ENCODE peak calls at places on chromosomes 1 and 21, in seven cellular contexts. F is endothelial cell of umbilical vein, J is spleen, E is transverse colon, C is stomach, I is HCT116, A is SK-N-MC. Y is an unnamed sample.

GRCh38 chr1:228048659-228049333 is 33.7 kb upstream of the ARF1 start:
- DNase-seq in F (no peak), J (peak; percentile 58), E (no peak), A (no peak), I (no peak), C (no peak), Y (no peak)

GRCh38 chr1:43722825-43723224 is 15.5 kb downstream of the ST3GAL3 start:
- DNase-seq in F (no peak), E (no peak), J (no peak), I (no peak), C (no peak), A (no peak), Y (no peak)

GRCh38 chr1:222889445-222889844 is 74.6 kb downstream of the DISP1 start:
- DNase-seq in C (no peak), E (no peak), I (no peak), F (peak; percentile 34), A (peak; percentile 91), J (no peak), Y (no peak)

GRCh38 chr1:195745170-195746009 is 862.9 kb downstream of the KCNT2 start:
- DNase-seq in I (no peak), A (no peak), F (no peak), E (no peak), J (no peak), C (no peak), Y (no peak)

GRCh38 chr1:63915121-63915520 is 141.3 kb downstream of the ROR1 start:
- DNase-seq in A (no peak), F (peak; percentile 35), I (no peak), E (no peak), C (no peak), J (no peak), Y (no peak)

GRCh38 chr21:27423906-27424595 is 457.2 kb upstream of the ADAMTS5 start:
- DNase-seq in C (no peak), A (no peak), J (no peak), F (no peak), I (no peak), E (no peak), Y (no peak)

GRCh38 chr1:40782371-40782956 is 1.1 kb upstream of the KCNQ4 start:
- DNase-seq in F (no peak), C (peak; percentile 28), A (no peak), E (peak; percentile 60), J (no peak), I (no peak), Y (peak; percentile 54)

GRCh38 chr1:230308821-230309220 is 117.3 kb downstream of the PGBD5 start:
- DNase-seq in I (no peak), E (no peak), F (no peak), C (no peak), J (peak; percentile 63), A (no peak), Y (no peak)

GRCh38 chr1:182038220-182038619 is 23.3 kb downstream of the ZNF648 start:
- DNase-seq in E (no peak), F (no peak), J (no peak), C (no peak), I (no peak), A (no peak), Y (no peak)

GRCh38 chr1:201347498-201348210 is 29.8 kb downstream of the TNNT2 start:
- DNase-seq in A (no peak), C (no peak), J (no peak), F (no peak), I (no peak), E (no peak), Y (no peak)

GRCh38 chr1:232227171-232227740 is 402.7 kb downstream of the SIPA1L2 start:
- DNase-seq in J (no peak), I (no peak), E (no peak), A (no peak), F (peak; percentile 6), C (no peak), Y (no peak)

GRCh38 chr1:108889706-108890105 is 12.9 kb downstream of the GPSM2 start:
- DNase-seq in F (peak; percentile 23), A (no peak), I (no peak), E (no peak), J (no peak), C (no peak), Y (no peak)

GRCh38 chr1:154429118-154429517 is 24.0 kb downstream of the IL6R start:
- DNase-seq in I (no peak), J (no peak), A (no peak), E (no peak), C (no peak), F (no peak), Y (no peak)

GRCh38 chr1:29687166-29687565 is 450.8 kb downstream of the PTPRU start:
- DNase-seq in A (no peak), C (no peak), J (no peak), F (no peak), E (no peak), I (no peak), Y (no peak)

GRCh38 chr1:38559180-38559874 is 300.2 kb downstream of the RRAGC start:
- DNase-seq in I (no peak), F (no peak), J (peak; percentile 94), A (no peak), C (peak; percentile 65), E (peak; percentile 67), Y (no peak)

GRCh38 chr1:54265661-54266060 is 65.7 kb downstream of the MRPL37 start:
- DNase-seq in J (no peak), C (no peak), I (no peak), A (no peak), F (no peak), E (no peak), Y (no peak)

GRCh38 chr1:208272311-208272710 is 28.1 kb upstream of the PLXNA2 start:
- DNase-seq in C (no peak), A (no peak), I (no peak), F (no peak), J (no peak), E (no peak), Y (no peak)

GRCh38 chr1:111139956-111140679 is at the start of the genes CEPT1 and DRAM2:
- DNase-seq in C (peak; percentile 95), I (peak; percentile 90), J (peak; percentile 99), E (peak; percentile 96), F (peak; percentile 95), A (peak; percentile 72), Y (peak; percentile 90)

GRCh38 chr1:111141245-111141644 is 1.2 kb downstream of the CEPT1 start:
- DNase-seq in A (no peak), F (peak; percentile 3), J (no peak), C (no peak), E (no peak), I (no peak), Y (no peak)

GRCh38 chr1:111141803-111142202 is 1.8 kb downstream of the CEPT1 start:
- DNase-seq in E (no peak), F (no peak), C (no peak), I (no peak), J (no peak), A (no peak), Y (no peak)

GRCh38 chr1:111140680-111140967 is 601 bp downstream of the CEPT1 start:
- DNase-seq in F (peak; percentile 68), I (no peak), A (no peak), E (peak; percentile 64), C (peak; percentile 58), J (no peak), Y (no peak)

GRCh38 chr1:111139234-111139955 is 498 bp downstream of the DRAM2 start:
- DNase-seq in E (peak; percentile 57), A (peak; percentile 59), C (peak; percentile 30), I (peak; percentile 18), J (no peak), F (peak; percentile 69), Y (no peak)
- TF ChIP-seq POLR2AphosphoS5 in E (no peak), A (no peak), C (no peak), I (no peak), J (no peak), F (no peak), Y (no peak)

DNA sequence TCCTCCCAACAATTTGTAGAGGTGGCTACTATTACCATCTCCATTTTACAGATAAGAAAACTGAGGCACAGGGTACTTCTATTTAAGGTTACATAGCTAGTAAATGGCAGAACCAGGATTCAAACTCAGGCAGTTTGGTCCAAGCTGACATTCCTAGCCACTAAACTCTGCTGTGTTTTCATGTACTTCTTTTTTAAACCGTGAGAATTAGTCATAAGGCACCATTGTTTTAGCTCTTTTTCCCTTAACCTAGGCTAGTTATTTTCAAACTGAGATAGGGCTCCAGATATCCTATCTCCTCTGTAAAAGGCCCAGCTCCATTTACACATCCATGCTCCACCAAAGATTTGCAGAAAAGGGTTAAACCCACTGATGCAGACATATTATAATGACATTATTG is 92.9 kb downstream of the PTPN14 start:
- DNase-seq in I (no peak), A (no peak), C (no peak), J (no peak), E (no peak), F (peak; percentile 58), Y (no peak)
- H3K4me3 ChIP-seq in I (no peak overlapping the region), A (no peak overlapping the region), C (no peak overlapping the region), J (no peak overlapping the region), E (no peak overlapping the region), F (no peak overlapping the region), Y (no peak overlapping the region)

GRCh38 chr1:25685211-25685750 is 68.7 kb downstream of the MAN1C1 start:
- DNase-seq in F (no peak), C (no peak), J (peak; percentile 54), E (no peak), A (no peak), I (no peak), Y (no peak)

GRCh38 chr1:25685938-25686665 is 69.5 kb downstream of the MAN1C1 start:
- DNase-seq in F (no peak), C (no peak), E (no peak), A (no peak), I (no peak), J (peak; percentile 16), Y (no peak)

GRCh38 chr1:25683177-25683576 is 66.6 kb downstream of the MAN1C1 start:
- DNase-seq in F (no peak), J (peak; percentile 43), A (no peak), C (no peak), I (no peak), E (no peak), Y (no peak)

GRCh38 chr1:25683731-25684130 is 67.1 kb downstream of the MAN1C1 start:
- DNase-seq in F (no peak), E (no peak), J (peak; percentile 36), A (no peak), C (no peak), I (no peak), Y (peak; percentile 48)

DNA sequence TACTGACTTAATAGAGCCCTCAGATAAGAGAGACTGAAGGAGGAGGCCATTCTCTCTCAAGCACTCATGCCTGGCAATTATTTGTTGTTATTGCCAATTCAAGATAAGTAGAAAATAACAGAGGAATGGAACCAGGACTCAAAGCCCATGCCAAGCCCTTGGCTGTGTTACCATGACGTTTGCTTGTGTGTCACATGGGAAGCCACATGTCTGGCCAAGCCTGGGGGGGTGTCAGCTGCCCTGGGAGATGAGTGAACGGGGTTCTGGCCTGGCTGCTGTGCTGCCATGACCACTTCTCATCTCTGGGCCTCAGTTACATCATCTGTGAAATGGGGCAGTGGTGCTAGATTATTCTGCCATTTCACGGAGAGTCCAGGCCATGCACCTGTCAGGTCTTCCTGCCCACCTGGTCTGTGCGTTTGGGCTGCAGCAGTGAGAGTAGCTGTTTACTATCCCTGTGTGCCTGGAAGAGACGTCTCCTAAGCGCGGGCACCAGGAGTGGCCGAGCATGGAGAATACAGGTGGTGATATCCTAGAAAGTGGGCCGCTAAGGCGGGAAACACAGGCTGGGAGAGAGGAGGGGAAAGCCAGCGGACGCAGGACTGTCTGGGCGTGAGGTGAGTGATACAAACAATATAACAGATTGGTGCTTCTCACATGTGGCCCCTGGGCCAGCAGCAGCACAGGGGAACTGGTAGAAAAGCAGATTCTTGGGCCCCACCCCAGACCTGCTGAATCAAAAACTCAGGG is 67.8 kb downstream of the MAN1C1 start:
- DNase-seq in C (no peak), A (no peak), F (no peak), E (no peak), J (peak; percentile 37), I (no peak), Y (no peak)
- TF ChIP-seq POLR2AphosphoS5 in C (no peak), A (no peak), F (no peak), E (no peak), J (no peak), I (no peak), Y (no peak)

GRCh38 chr1:1436634-1437032 is 1.1 kb downstream of the VWA1 start:
- DNase-seq in F (no peak), I (no peak), C (no peak), J (no peak), A (no peak), E (no peak), Y (no peak)
- H3K4me3 ChIP-seq in F (no peak overlapping the region), I (peak overlapping the region; percentile 92), C (peak overlapping the region; percentile 54), J (no peak overlapping the region), A (peak overlapping the region; percentile 73), E (peak overlapping the region; percentile 25), Y (peak overlapping the region; percentile 63)

Y was measured in breast epithelium.